ENCODE peak calls at places on chromosomes 5 and 9, in nine cellular contexts. D is breast epithelium; J is endodermal cell; L is HL-60; O is CD4-positive, alpha-beta T cell; B is nephron progenitor cell; Z is progenitor cell of endocrine pancreas; E is fibroblast of mammary gland; T is HFF-Myc. P is an unnamed sample.
A peak's percentile ranks its signal among the peaks of the same experiment; 100 is the strongest.

GRCh38 chr5:177396086-177396485 is 4.4 kb downstream of the PFN3 start:
- DNase-seq in T (no peak), Z (no peak), O (no peak), L (no peak), B (no peak), E (no peak), J (no peak), D (no peak), P (no peak)

GRCh38 chr9:124786881-124787573 is 10.1 kb downstream of the OLFML2A start:
- DNase-seq in E (no peak), B (no peak), J (peak; percentile 42), D (peak; percentile 47), L (no peak), O (peak; percentile 16), Z (no peak), T (no peak), P (no peak)

GRCh38 chr5:159330131-159330530 is at the start of gene IL12B:
- DNase-seq in O (no peak), L (no peak), Z (no peak), T (no peak), D (no peak), E (peak; percentile 65), B (no peak), J (no peak), P (no peak)

GRCh38 chr9:77447646-77448045 is 200.5 kb downstream of the GNA14 start:
- DNase-seq in D (no peak), O (no peak), B (no peak), Z (no peak), E (no peak), T (no peak), J (no peak), L (no peak), P (no peak)

GRCh38 chr9:20356392-20357206 is 265.7 kb downstream of the MLLT3 start:
- DNase-seq in Z (peak; percentile 30), J (peak; percentile 88), B (peak; percentile 62), E (peak; percentile 86), L (peak; percentile 24), T (peak; percentile 73), D (peak; percentile 62), O (peak; percentile 47), P (peak; percentile 74)

GRCh38 chr5:168592014-168592368 is 12.8 kb upstream of the PANK3 start:
- DNase-seq in B (no peak), T (no peak), E (peak; percentile 56), D (peak; percentile 88), J (peak; percentile 13), O (no peak), Z (no peak), L (no peak), P (peak; percentile 12)

GRCh38 chr9:116112236-116112635 is 41.4 kb upstream of the PAPPA start:
- DNase-seq in Z (no peak), D (no peak), E (peak; percentile 51), O (no peak), B (no peak), L (no peak), J (no peak), T (no peak), P (no peak)

GRCh38 chr9:88642333-88642732 is 107.4 kb downstream of the NXNL2 start:
- DNase-seq in B (no peak), J (no peak), T (no peak), L (no peak), Z (no peak), O (no peak), D (no peak), E (no peak), P (no peak)

GRCh38 chr9:113350937-113351336 is 1.6 kb downstream of the BSPRY start:
- DNase-seq in D (no peak), O (no peak), J (no peak), L (peak; percentile 68), T (no peak), Z (no peak), B (no peak), E (no peak), P (no peak)

GRCh38 chr5:132467292-132467984 is 23.1 kb downstream of the IRF1 start:
- DNase-seq in J (no peak), O (no peak), L (peak; percentile 43), T (no peak), E (no peak), Z (no peak), B (no peak), D (peak; percentile 17), P (no peak)

GRCh38 chr9:14554866-14555265 is 138.4 kb downstream of the ZDHHC21 start:
- DNase-seq in D (no peak), O (no peak), B (no peak), Z (no peak), E (peak; percentile 16), J (no peak), L (no peak), T (no peak), P (no peak)

GRCh38 chr5:79236970-79237734 is 1.2 kb downstream of the JMY start:
- DNase-seq in J (peak; percentile 82), L (peak; percentile 30), Z (peak; percentile 30), O (peak; percentile 41), B (peak; percentile 60), T (no peak), E (peak; percentile 56), D (no peak), P (no peak)

GRCh38 chr5:116004248-116004647 is 28.0 kb upstream of the ARL14EPL start:
- DNase-seq in B (no peak), Z (no peak), D (no peak), L (no peak), T (no peak), E (no peak), O (no peak), J (no peak), P (no peak)

GRCh38 chr9:135137398-135137832 is 49.9 kb downstream of the OLFM1 start:
- DNase-seq in L (no peak), O (no peak), J (peak; percentile 83), E (peak; percentile 8), T (no peak), Z (no peak), D (no peak), B (no peak), P (no peak)

GRCh38 chr5:35171108-35171507 is 59.2 kb downstream of the PRLR start:
- DNase-seq in Z (no peak), B (no peak), O (no peak), J (no peak), T (no peak), L (no peak), D (no peak), E (no peak), P (no peak)

GRCh38 chr9:108776920-108777650 is 78.7 kb downstream of the ACTL7B start:
- DNase-seq in J (no peak), E (peak; percentile 12), T (no peak), O (no peak), L (no peak), Z (no peak), B (no peak), D (no peak), P (peak; percentile 2)

GRCh38 chr5:123455095-123455494 is 31.9 kb upstream of the CEP120 start:
- DNase-seq in B (no peak), Z (no peak), D (no peak), T (no peak), L (no peak), O (no peak), J (no peak), E (no peak), P (no peak)

GRCh38 chr5:80623911-80624457 is 30.5 kb upstream of the MSH3 start:
- DNase-seq in D (no peak), L (no peak), E (no peak), B (peak; percentile 20), Z (no peak), O (no peak), T (no peak), J (no peak), P (no peak)

GRCh38 chr9:127482662-127483061 is 31.4 kb downstream of the LRSAM1 start:
- DNase-seq in J (no peak), E (no peak), T (no peak), L (no peak), Z (no peak), D (no peak), O (no peak), B (no peak), P (no peak)

GRCh38 chr5:138459311-138459710 is 6.0 kb upstream of the EGR1 start:
- DNase-seq in J (no peak), L (peak; percentile 44), E (no peak), T (no peak), O (peak; percentile 75), Z (no peak), B (no peak), D (no peak), P (no peak)

GRCh38 chr5:139383275-139383992 is at the start of gene SLC23A1:
- DNase-seq in L (no peak), J (peak; percentile 49), O (no peak), B (no peak), D (no peak), Z (no peak), T (no peak), E (no peak), P (no peak)

GRCh38 chr5:125050926-125051325 is 304.5 kb upstream of the ZNF608 start:
- DNase-seq in J (no peak), Z (no peak), O (no peak), L (no peak), E (no peak), D (no peak), B (no peak), T (no peak), P (no peak)

GRCh38 chr9:127721391-127721821 is 5.5 kb downstream of the TTC16 start:
- DNase-seq in D (no peak), B (no peak), E (no peak), T (no peak), L (no peak), O (no peak), J (no peak), Z (no peak), P (no peak)

GRCh38 chr9:92141144-92142129 is 26.2 kb upstream of the SPTLC1 start:
- DNase-seq in L (no peak), Z (peak; percentile 52), D (no peak), B (peak; percentile 67), O (no peak), T (no peak), J (peak; percentile 88), E (peak; percentile 25), P (no peak)
- TF ChIP-seq CTCF in L (no peak), Z (peak; percentile 55), D (no peak), B (peak; percentile 6), O (no peak), T (no peak), J (peak; percentile 67), E (no peak), P (no peak)

GRCh38 chr9:117555964-117556629 is 141.2 kb upstream of the ASTN2 start:
- DNase-seq in J (peak; percentile 95), D (peak; percentile 52), B (no peak), E (peak; percentile 20), Z (peak; percentile 31), T (peak; percentile 10), O (no peak), L (peak; percentile 44), P (no peak)
- TF ChIP-seq CTCF in J (peak; percentile 85), D (no peak), B (no peak), E (peak; percentile 27), Z (peak; percentile 59), T (peak; percentile 69), O (no peak), L (peak; percentile 45), P (peak; percentile 32)

GRCh38 chr5:58477760-58478159 is 13.5 kb upstream of the GAPT start:
- DNase-seq in L (no peak), J (no peak), D (no peak), B (no peak), E (no peak), O (no peak), T (no peak), Z (no peak), P (no peak)
- TF ChIP-seq CTCF in L (no peak), J (peak; percentile 73), D (no peak), B (no peak), E (peak; percentile 11), O (no peak), T (no peak), Z (peak; percentile 50), P (no peak)

GRCh38 chr5:646396-647201 is 34.5 kb downstream of the CEP72 start:
- DNase-seq in Z (no peak), E (no peak), B (no peak), D (no peak), T (no peak), L (no peak), J (no peak), O (no peak), P (no peak)
- TF ChIP-seq CTCF in Z (no peak), E (no peak), B (no peak), D (no peak), T (no peak), L (no peak), J (no peak), O (no peak), P (no peak)

P was measured in AG09319.